ENCODE peak calls at places on chromosome 21, in six cellular contexts. Q, F, V, H, C and M are unnamed samples.

GRCh38 chr21:27269646-27270045 is 302.8 kb upstream of the ADAMTS5 start:
- DNase-seq in Q (no peak), F (no peak), V (no peak), H (no peak), C (no peak), M (no peak)

GRCh38 chr21:33901421-33902288 is 13.9 kb downstream of the ATP5PO start:
- DNase-seq in Q (peak), F (no peak), V (peak), H (no peak), C (no peak), M (no peak)

GRCh38 chr21:33293136-33293535 is 27.0 kb downstream of the IL10RB start:
- DNase-seq in Q (no peak), F (no peak), V (no peak), H (no peak), C (no peak), M (no peak)

GRCh38 chr21:42673633-42674328 is 20.4 kb downstream of the PDE9A start:
- DNase-seq in Q (no peak), F (no peak), V (no peak), H (no peak), C (no peak), M (no peak)

GRCh38 chr21:45975017-45975595 is 6.5 kb upstream of the COL6A1 start:
- DNase-seq in Q (no peak), F (no peak), V (peak), H (no peak), C (no peak), M (no peak)

GRCh38 chr21:44931137-44931500 is 8.7 kb upstream of the SLX9 start:
- DNase-seq in Q (no peak), F (no peak), V (no peak), H (no peak), C (no peak), M (no peak)

GRCh38 chr21:16770279-16770678 is 742.6 kb upstream of the CXADR start:
- DNase-seq in Q (no peak), F (no peak), V (no peak), H (no peak), C (no peak), M (no peak)

GRCh38 chr21:42530167-42530518 is 16.5 kb downstream of the SLC37A1 start:
- DNase-seq in Q (no peak), F (no peak), V (no peak), H (no peak), C (no peak), M (no peak)

GRCh38 chr21:33374080-33374873 is 28.9 kb upstream of the IFNGR2 start:
- DNase-seq in Q (peak), F (no peak), V (peak), H (no peak), C (peak), M (no peak)

GRCh38 chr21:35234725-35235124 is 185.6 kb upstream of the RUNX1 start:
- DNase-seq in Q (no peak), F (no peak), V (no peak), H (no peak), C (no peak), M (no peak)

GRCh38 chr21:36852293-36852692 is 114.2 kb downstream of the HLCS start:
- DNase-seq in Q (no peak), F (no peak), V (no peak), H (no peak), C (no peak), M (no peak)

GRCh38 chr21:35206141-35207125 is 157.3 kb upstream of the RUNX1 start:
- DNase-seq in Q (no peak), F (no peak), V (no peak), H (no peak), C (no peak), M (no peak)

GRCh38 chr21:46500224-46500861 is 41.7 kb downstream of the DIP2A start:
- DNase-seq in Q (no peak), F (no peak), V (no peak), H (no peak), C (no peak), M (no peak)

GRCh38 chr21:15908187-15908586 is 178.4 kb downstream of the USP25 start:
- DNase-seq in Q (no peak), F (no peak), V (no peak), H (no peak), C (no peak), M (no peak)

GRCh38 chr21:41633627-41634026 is 125.7 kb upstream of the TMPRSS2 start:
- DNase-seq in Q (no peak), F (no peak), V (no peak), H (no peak), C (no peak), M (no peak)

GRCh38 chr21:37225440-37225839 is 41.7 kb downstream of the VPS26C start:
- DNase-seq in Q (no peak), F (peak), V (no peak), H (peak), C (no peak), M (no peak)

GRCh38 chr21:44969965-44970755 is 30.3 kb downstream of the SLX9 start:
- DNase-seq in Q (no peak), F (no peak), V (no peak), H (no peak), C (no peak), M (no peak)